ENCODE peak calls at places on chromosomes 12 and 14, in five cellular contexts. W, V, J, D and Q are unnamed samples.

GRCh38 chr14:51735851-51736250 is 84.1 kb downstream of the FRMD6 start:
- DNase-seq in W (no peak), V (no peak), J (no peak), D (no peak), Q (no peak)

GRCh38 chr14:29710015-29710414 is 217.6 kb downstream of the PRKD1 start:
- DNase-seq in W (no peak), V (peak; percentile 19), J (no peak), D (no peak), Q (no peak)

GRCh38 chr12:68113644-68114043 is 45.9 kb downstream of the IFNG start:
- DNase-seq in W (no peak), V (peak; percentile 22), J (no peak), D (no peak), Q (no peak)

GRCh38 chr14:50823051-50823762 is 7.8 kb downstream of the NIN start:
- DNase-seq in W (no peak), V (no peak), J (no peak), D (no peak), Q (no peak)

GRCh38 chr12:6263931-6264330 is 46.6 kb upstream of the PLEKHG6 start:
- DNase-seq in W (no peak), V (no peak), J (no peak), D (no peak), Q (no peak)

GRCh38 chr12:112381421-112381897 is 772 bp downstream of the HECTD4 start:
- DNase-seq in W (peak; percentile 56), V (peak; percentile 62), J (peak; percentile 69), D (peak; percentile 49), Q (peak; percentile 75)

GRCh38 chr12:9880532-9880931 is 757 bp upstream of the KLRF2 start:
- DNase-seq in W (no peak), V (no peak), J (no peak), D (no peak), Q (no peak)

GRCh38 chr12:55681142-55682077 is 26.3 kb downstream of the ITGA7 start:
- DNase-seq in W (peak; percentile 92), V (peak; percentile 89), J (no peak), D (peak; percentile 86), Q (no peak)

GRCh38 chr12:11814362-11814761 is 164.9 kb downstream of the ETV6 start:
- DNase-seq in W (no peak), V (no peak), J (no peak), D (no peak), Q (no peak)

GRCh38 chr14:89646971-89647370 is 229.9 kb upstream of the FOXN3 start:
- DNase-seq in W (no peak), V (no peak), J (no peak), D (no peak), Q (no peak)

GRCh38 chr14:76311410-76311758 is 64.6 kb upstream of the ESRRB start:
- DNase-seq in W (no peak), V (peak; percentile 33), J (no peak), D (no peak), Q (no peak)

GRCh38 chr12:52178984-52179383 is 12.8 kb downstream of the KRT80 start:
- DNase-seq in W (no peak), V (no peak), J (no peak), D (no peak), Q (no peak)

GRCh38 chr12:14322403-14322802 is 43.1 kb upstream of the ATF7IP start:
- DNase-seq in W (no peak), V (no peak), J (no peak), D (no peak), Q (no peak)

GRCh38 chr12:111093428-111094142 is 173.2 kb upstream of the MYL2 start:
- DNase-seq in W (no peak), V (no peak), J (peak; percentile 60), D (no peak), Q (peak; percentile 70)

GRCh38 chr14:85565862-85566296 is 35.9 kb downstream of the FLRT2 start:
- DNase-seq in W (no peak), V (no peak), J (no peak), D (no peak), Q (no peak)

GRCh38 chr12:114656906-114657596 is 26.9 kb downstream of the TBX3 start:
- DNase-seq in W (no peak), V (peak; percentile 43), J (no peak), D (no peak), Q (no peak)

GRCh38 chr12:64452559-64453329 is 824 bp downstream of the TBK1 start:
- DNase-seq in W (no peak), V (no peak), J (peak; percentile 37), D (peak; percentile 47), Q (no peak)

GRCh38 chr12:56574210-56574609 is 52.6 kb downstream of the RBMS2 start:
- DNase-seq in W (no peak), V (no peak), J (no peak), D (no peak), Q (no peak)

GRCh38 chr14:74018029-74018703 is 922 bp downstream of the ENTPD5 start:
- DNase-seq in W (no peak), V (no peak), J (no peak), D (no peak), Q (peak; percentile 9)

GRCh38 chr12:50013361-50014147 is 11.7 kb downstream of the RACGAP1 start:
- DNase-seq in W (no peak), V (no peak), J (no peak), D (no peak), Q (no peak)

GRCh38 chr14:68286667-68287066 is 467.1 kb downstream of the RAD51B start:
- DNase-seq in W (no peak), V (no peak), J (no peak), D (no peak), Q (no peak)

GRCh38 chr12:64633940-64634337 is 23.6 kb downstream of the RASSF3 start:
- DNase-seq in W (no peak), V (no peak), J (no peak), D (peak; percentile 53), Q (no peak)

GRCh38 chr12:19244312-19244711 is 114.8 kb downstream of the PLEKHA5 start:
- DNase-seq in W (no peak), V (no peak), J (no peak), D (no peak), Q (no peak)

GRCh38 chr12:47270782-47271664 is 191.3 kb upstream of the AMIGO2 start:
- DNase-seq in W (no peak), V (no peak), J (peak; percentile 37), D (no peak), Q (no peak)

GRCh38 chr14:51817326-51817725 is 43.1 kb upstream of the GNG2 start:
- DNase-seq in W (no peak), V (no peak), J (no peak), D (no peak), Q (no peak)

GRCh38 chr12:77049767-77050353 is 15.5 kb downstream of the E2F7 start:
- DNase-seq in W (no peak), V (peak; percentile 63), J (peak; percentile 77), D (no peak), Q (no peak)

GRCh38 chr12:97560359-97560758 is 97.8 kb downstream of the RMST start:
- DNase-seq in W (no peak), V (peak; percentile 76), J (no peak), D (no peak), Q (no peak)

GRCh38 chr12:92290016-92290685 is 144.5 kb upstream of the BTG1 start:
- DNase-seq in W (no peak), V (no peak), J (no peak), D (no peak), Q (no peak)

GRCh38 chr14:68947802-68948201 is 31.3 kb downstream of the ACTN1 start:
- DNase-seq in W (peak; percentile 88), V (peak; percentile 61), J (no peak), D (no peak), Q (no peak)

GRCh38 chr12:30997685-30998440 is 71.3 kb downstream of the TSPAN11 start:
- DNase-seq in W (peak; percentile 26), V (no peak), J (no peak), D (no peak), Q (no peak)

GRCh38 chr14:30521899-30522736 is 36.8 kb upstream of the G2E3 start:
- DNase-seq in W (no peak), V (peak; percentile 37), J (peak; percentile 61), D (no peak), Q (peak; percentile 16)

GRCh38 chr14:59228416-59228815 is 39.9 kb downstream of the DAAM1 start:
- DNase-seq in W (no peak), V (no peak), J (no peak), D (no peak), Q (no peak)

GRCh38 chr12:3958534-3958933 is 85.3 kb upstream of the PARP11 start:
- DNase-seq in W (no peak), V (no peak), J (no peak), D (no peak), Q (no peak)

GRCh38 chr14:21556378-21557083 is 23.3 kb downstream of the OR10G3 start:
- DNase-seq in W (no peak), V (no peak), J (no peak), D (no peak), Q (no peak)
- H3K4me3 ChIP-seq in W (no peak overlapping the region), V (peak overlapping the region; percentile 36), J (no peak overlapping the region), D (no peak overlapping the region), Q (no peak overlapping the region)

DNA sequence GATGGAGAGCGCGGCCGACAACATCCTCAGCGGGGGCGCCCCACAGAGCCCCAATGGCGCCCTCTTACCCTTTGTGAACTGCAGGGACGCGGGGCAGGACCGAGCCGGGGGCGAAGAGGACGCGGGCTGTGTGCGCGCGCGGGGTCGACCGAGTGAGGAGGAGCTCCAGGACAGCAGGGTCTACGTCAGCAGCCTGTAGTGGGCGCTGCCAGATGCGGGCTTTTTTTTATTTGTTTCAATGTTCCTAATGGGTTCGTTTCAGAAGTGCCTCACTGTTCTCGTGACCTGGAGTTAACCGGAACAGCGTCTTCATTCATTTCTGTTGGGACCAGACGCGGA is 103.8 kb upstream of the FKBP4 start:
- DNase-seq in W (no peak), V (peak; percentile 74), J (peak; percentile 68), D (no peak), Q (peak; percentile 26)
- H3K4me3 ChIP-seq in W (peak overlapping the region; percentile 59), V (peak overlapping the region; percentile 67), J (peak overlapping the region; percentile 62), D (no peak overlapping the region), Q (peak overlapping the region; percentile 62)

GRCh38 chr14:23403908-23404307 is 4.2 kb downstream of the MYH6 start:
- DNase-seq in W (no peak), V (no peak), J (no peak), D (no peak), Q (no peak)

GRCh38 chr14:23406244-23406643 is 1.8 kb downstream of the MYH6 start:
- DNase-seq in W (no peak), V (no peak), J (no peak), D (no peak), Q (no peak)

GRCh38 chr14:23404331-23404900 is 3.7 kb downstream of the MYH6 start:
- DNase-seq in W (peak; percentile 42), V (no peak), J (no peak), D (no peak), Q (no peak)

GRCh38 chr14:23405516-23406025 is 2.5 kb downstream of the MYH6 start:
- DNase-seq in W (peak; percentile 49), V (no peak), J (no peak), D (no peak), Q (no peak)

GRCh38 chr14:23405096-23405495 is 3.0 kb downstream of the MYH6 start:
- DNase-seq in W (peak; percentile 51), V (no peak), J (no peak), D (no peak), Q (no peak)
- H3K4me3 ChIP-seq in W (no peak overlapping the region), V (no peak overlapping the region), J (no peak overlapping the region), D (no peak overlapping the region), Q (no peak overlapping the region)

DNA sequence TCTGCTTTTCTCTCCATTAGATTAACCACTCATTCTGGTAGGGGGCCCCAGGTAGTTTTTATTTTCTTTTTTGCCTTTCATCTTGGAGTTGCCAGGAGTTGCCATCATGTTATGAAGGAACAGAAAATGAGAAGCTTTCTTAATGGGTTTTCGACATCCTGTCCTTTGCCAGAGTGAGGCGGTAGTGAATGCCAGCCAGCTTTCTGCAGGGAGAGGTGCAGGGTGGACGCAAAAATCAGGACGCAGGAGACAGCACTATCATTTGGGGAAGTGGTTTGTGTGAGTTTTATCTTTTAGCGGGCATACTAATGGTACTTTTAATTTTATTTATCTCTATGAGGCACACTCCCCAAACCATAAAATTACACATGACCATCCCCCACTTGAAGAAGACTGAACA is 1.7 kb downstream of the RASSF8 start:
- DNase-seq in W (no peak), V (peak; percentile 44), J (peak; percentile 12), D (no peak), Q (no peak)
- H3K4me3 ChIP-seq in W (peak overlapping the region; percentile 74), V (peak overlapping the region; percentile 99), J (peak overlapping the region; percentile 91), D (peak overlapping the region; percentile 66), Q (no peak overlapping the region)